ENCODE peak calls at places on chromosomes 1 and 21, in four cellular contexts. T is A549, J is SJCRH30, F is suprapubic skin. W is an unnamed sample. For H3K4me1, the result is how much of the 10 kb centered on the place peaks cover.

GRCh38 chr1:41444796-41445195 is 39.7 kb downstream of the EDN2 start:
- DNase-seq in T (no peak), J (no peak), F (no peak), W (no peak)

GRCh38 chr21:24897883-24898282 is 709.4 kb downstream of the MRPL39 start:
- DNase-seq in T (no peak), J (no peak), F (no peak), W (no peak)

GRCh38 chr1:194818674-194819073 is 1632.3 kb upstream of the B3GALT2 start:
- DNase-seq in T (no peak), J (no peak), F (no peak), W (no peak)

GRCh38 chr1:228073061-228073869 is 9.2 kb upstream of the ARF1 start:
- DNase-seq in T (no peak), J (no peak), F (peak), W (no peak)

GRCh38 chr1:183567584-183567983 is 22.7 kb downstream of the NCF2 start:
- DNase-seq in T (no peak), J (no peak), F (no peak), W (peak)

GRCh38 chr1:19504796-19505693 is 19.7 kb upstream of the CAPZB start:
- DNase-seq in T (no peak), J (peak), F (no peak), W (no peak)

GRCh38 chr1:152967201-152967600 is 3.2 kb upstream of the SPRR4 start:
- DNase-seq in T (no peak), J (no peak), F (no peak), W (no peak)

GRCh38 chr1:58597076-58597475 is 20.0 kb upstream of the TACSTD2 start:
- DNase-seq in T (no peak), J (no peak), F (no peak), W (no peak)

GRCh38 chr21:45578811-45579381 is 36.7 kb upstream of the SLC19A1 start:
- DNase-seq in T (no peak), J (no peak), F (peak), W (peak)

GRCh38 chr1:64124751-64125445 is 78.5 kb upstream of the UBE2U start:
- DNase-seq in T (no peak), J (no peak), F (no peak), W (no peak)

GRCh38 chr1:166924829-166925541 is 48.9 kb upstream of the TADA1 start:
- DNase-seq in T (no peak), J (no peak), F (no peak), W (no peak)

GRCh38 chr1:53349369-53349705 is 21.5 kb upstream of the LRP8 start:
- DNase-seq in T (no peak), J (no peak), F (no peak), W (peak)

GRCh38 chr1:205915354-205915990 is 27.8 kb downstream of the SLC26A9 start:
- DNase-seq in T (no peak), J (no peak), F (no peak), W (peak)

GRCh38 chr1:6588128-6588892 is 8.5 kb downstream of the ZBTB48 start:
- DNase-seq in T (no peak), J (no peak), F (no peak), W (no peak)

GRCh38 chr1:28755701-28756100 is 19.0 kb downstream of the YTHDF2 start:
- DNase-seq in T (no peak), J (no peak), F (no peak), W (no peak)

GRCh38 chr1:91853397-91853796 is 32.6 kb downstream of the TGFBR3 start:
- DNase-seq in T (no peak), J (no peak), F (no peak), W (no peak)

GRCh38 chr1:66335859-66336640 is 197.9 kb upstream of the SGIP1 start:
- DNase-seq in T (no peak), J (no peak), F (peak), W (peak)

GRCh38 chr1:171741872-171742576 is at the start of gene VAMP4:
- DNase-seq in T (peak), J (peak), F (peak), W (peak)

GRCh38 chr1:217149791-217150190 is 426.6 kb upstream of the ESRRG start:
- DNase-seq in T (no peak), J (no peak), F (no peak), W (no peak)

GRCh38 chr1:7207875-7208646 is 422.8 kb downstream of the CAMTA1 start:
- DNase-seq in T (peak), J (peak), F (no peak), W (no peak)

GRCh38 chr1:246875041-246876026 is 56.4 kb downstream of the AHCTF1 start:
- DNase-seq in T (no peak), J (no peak), F (no peak), W (no peak)

GRCh38 chr1:234770031-234770795 is 160.2 kb upstream of the IRF2BP2 start:
- DNase-seq in T (no peak), J (no peak), F (no peak), W (no peak)

DNA sequence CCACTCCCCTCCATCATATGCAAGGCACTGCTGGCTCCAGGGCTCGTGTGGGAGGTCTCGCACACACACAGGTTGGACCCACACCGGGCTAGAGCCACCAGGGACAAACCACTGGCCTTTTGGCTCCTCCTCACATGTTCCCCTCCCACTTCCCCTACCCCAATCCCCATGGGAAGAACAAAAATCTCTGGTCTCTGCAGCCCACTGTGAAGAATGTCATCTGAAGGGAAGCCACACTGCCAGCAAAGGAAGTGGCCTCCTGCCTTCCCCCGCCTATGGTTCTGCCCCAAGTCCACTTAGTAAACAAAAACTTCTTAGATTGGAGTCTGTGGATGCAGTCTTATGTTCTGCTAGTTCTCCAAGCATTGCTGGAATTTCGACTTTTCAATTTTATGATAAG is 24.2 kb downstream of the OLFML3 start:
- DNase-seq in T (no peak), J (peak), F (no peak), W (no peak)
- H3K4me3 ChIP-seq in T (no peak), J (no peak), F (no peak), W (no peak)

DNA sequence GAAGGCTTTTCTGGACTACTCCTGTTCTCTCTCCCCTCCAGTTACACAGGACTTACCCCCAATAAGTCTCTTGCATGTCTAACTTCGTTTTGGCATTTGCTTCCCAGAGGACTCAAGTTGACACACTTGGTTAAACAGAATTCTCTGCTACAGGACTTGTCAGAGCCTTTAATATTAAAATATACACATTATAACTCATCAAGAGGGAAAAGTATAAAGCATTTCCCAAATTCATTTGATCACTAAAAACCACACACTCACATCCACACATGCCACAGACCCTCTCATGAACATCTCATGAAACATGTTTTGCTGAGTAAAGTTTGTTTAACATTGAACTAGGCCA is 8.7 kb upstream of the CAPN2 start:
- DNase-seq in T (no peak), J (no peak), F (no peak), W (no peak)
- H3K4me1 ChIP-seq in T (half or more), J (under half), F (half or more), W (under half)

GRCh38 chr1:44616284-44616990 is 57.8 kb downstream of the TMEM53 start:
- DNase-seq in T (no peak), J (no peak), F (no peak), W (no peak)

GRCh38 chr1:44619261-44619900 is 54.9 kb downstream of the TMEM53 start:
- DNase-seq in T (no peak), J (peak), F (no peak), W (peak)

GRCh38 chr1:44620072-44620471 is 54.2 kb downstream of the TMEM53 start:
- DNase-seq in T (no peak), J (peak), F (no peak), W (no peak)

GRCh38 chr1:44617703-44618029 is 56.6 kb downstream of the TMEM53 start:
- DNase-seq in T (no peak), J (no peak), F (no peak), W (no peak)

GRCh38 chr1:44616991-44617702 is 57.1 kb downstream of the TMEM53 start:
- DNase-seq in T (no peak), J (no peak), F (no peak), W (no peak)
- H3K4me3 ChIP-seq in T (no peak), J (no peak), F (peak), W (no peak)

GRCh38 chr1:8396912-8397406 is 79.0 kb downstream of the SLC45A1 start:
- DNase-seq in T (peak), J (no peak), F (no peak), W (no peak)
- H3K4me1 ChIP-seq in T (under half), J (under half), F (under half), W (under half)

GRCh38 chr1:8409107-8409506 is 91.2 kb downstream of the SLC45A1 start:
- DNase-seq in T (no peak), J (no peak), F (no peak), W (no peak)
- H3K4me3 ChIP-seq in T (no peak), J (no peak), F (peak), W (peak)

DNA sequence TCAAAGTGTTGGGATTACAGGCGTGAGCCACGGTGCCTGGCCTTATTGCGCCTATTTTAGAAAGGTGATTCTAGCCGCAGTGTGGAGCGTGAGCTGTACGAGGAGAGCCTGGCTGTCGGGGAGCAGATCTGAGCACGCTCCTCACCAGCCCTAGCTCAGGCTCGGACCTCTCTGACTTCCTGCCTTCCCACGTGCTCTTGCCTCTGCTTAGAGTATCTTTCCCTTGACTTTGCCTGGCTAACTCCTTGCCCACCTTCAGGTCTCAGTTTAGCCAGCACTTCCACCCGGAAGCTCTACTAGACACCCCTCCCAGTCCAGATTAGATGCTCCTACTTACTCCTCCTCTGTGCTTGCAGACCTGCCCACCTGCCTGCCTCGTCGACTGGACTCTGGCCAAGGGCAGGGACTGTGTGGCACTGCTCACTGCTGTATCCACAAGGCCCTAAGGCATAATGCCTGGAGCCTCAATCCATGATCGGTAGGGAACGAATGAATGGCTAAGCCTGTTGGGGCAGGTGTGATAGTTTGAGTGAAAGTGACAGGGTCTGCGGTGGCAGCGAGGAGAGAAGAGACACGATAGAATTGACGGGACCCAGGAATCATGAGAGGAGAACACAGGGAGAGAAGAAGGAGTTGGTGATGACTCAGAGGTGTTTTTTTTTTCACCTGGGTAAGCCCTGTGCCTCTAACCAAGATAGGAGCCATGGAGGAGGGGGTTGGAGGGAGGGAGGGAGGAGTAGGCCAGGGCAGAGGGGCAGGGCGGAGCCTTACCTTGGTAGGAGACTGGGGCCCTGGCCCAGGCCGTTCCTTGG is 28.1 kb upstream of the WASF2 start:
- DNase-seq in T (no peak), J (no peak), F (no peak), W (no peak)
- H3K4me1 ChIP-seq in T (under half), J (under half), F (half or more), W (under half)

DNA sequence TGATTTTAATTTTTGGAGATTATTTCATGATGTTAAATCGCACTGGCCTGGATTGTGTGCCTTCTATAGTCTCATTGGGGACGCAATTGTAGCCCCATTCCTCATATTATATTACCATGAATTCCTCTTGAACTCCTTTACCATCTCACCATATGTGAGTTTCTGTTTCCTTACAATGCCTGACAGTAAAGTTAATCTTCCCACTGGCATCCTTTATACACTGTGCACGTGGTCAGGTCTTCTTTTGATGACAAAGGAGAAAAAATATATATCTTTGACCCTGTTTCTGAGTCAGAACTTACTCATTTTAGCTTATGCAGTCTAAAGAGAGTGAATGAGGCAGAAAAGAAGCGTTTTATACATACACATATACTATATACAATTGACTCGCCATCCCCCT is 774 bp upstream of the ABL2 start:
- DNase-seq in T (no peak), J (no peak), F (no peak), W (no peak)
- H3K4me3 ChIP-seq in T (peak), J (peak), F (peak), W (peak)

DNA sequence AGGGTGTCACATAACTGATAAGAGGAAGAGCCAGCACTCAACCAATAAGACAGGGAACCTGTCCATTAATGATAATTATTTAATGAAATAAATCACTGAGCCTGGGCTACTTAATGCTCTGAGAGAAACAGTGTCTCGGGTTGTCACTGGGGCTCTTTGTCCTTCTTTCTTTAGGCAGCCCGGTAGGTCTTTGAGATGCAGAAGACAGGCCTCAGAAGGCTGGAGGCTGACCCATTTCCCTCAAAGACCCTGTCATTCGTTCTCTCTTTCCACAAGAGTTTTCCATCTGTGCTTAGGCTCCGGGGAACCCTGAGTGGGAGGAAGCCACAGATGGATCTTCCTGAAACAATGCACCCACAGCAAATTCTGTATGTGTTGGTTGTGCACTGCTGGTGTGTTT is 68.2 kb downstream of the BRINP2 start:
- DNase-seq in T (no peak), J (no peak), F (no peak), W (no peak)
- H3K4me1 ChIP-seq in T (under half), J (under half), F (under half), W (under half)

DNA sequence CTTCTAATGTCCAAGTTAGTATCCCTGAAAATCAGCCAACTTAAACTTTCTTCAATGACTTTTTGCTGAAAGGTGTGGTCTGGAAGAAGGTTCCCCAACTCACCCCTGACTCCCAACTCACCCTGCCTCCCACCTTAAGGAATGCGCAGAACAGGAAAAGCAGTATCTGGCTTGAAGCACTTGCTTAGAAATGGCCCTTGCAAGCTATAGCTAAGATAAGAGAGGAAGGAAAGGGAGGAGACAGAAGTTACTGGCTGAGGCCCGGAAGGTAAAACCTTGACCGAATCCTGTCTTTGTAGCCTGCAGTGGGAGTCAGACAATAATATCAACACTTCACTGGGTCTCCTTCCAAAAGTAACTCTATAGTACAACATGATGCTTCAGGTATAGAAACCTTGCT is 2.9 kb downstream of the CYYR1 start:
- DNase-seq in T (no peak), J (no peak), F (no peak), W (no peak)
- H3K4me3 ChIP-seq in T (no peak), J (no peak), F (no peak), W (no peak)

W was measured in kidney.